ENCODE peak calls at places on chromosomes 12 and 14, in six cellular contexts. One of them, this sample, is unnamed.

GRCh38 chr14:72926292-72927028 is at the start of gene DCAF4:
- DNase-seq in epithelial cell of esophagus: peak
- DNase-seq in activated CD4-positive, alpha-beta T cell treated with anti-CD3 and anti-CD28 coated beads, Interleukin-2, amount 50 U/mL, for 1 hour: peak
- DNase-seq in cardiac muscle cell: peak
- DNase-seq in activated T-helper 9 cell treated with anti-CD3 and anti-CD28 coated beads, Interleukin-2, amount 50 U/mL, for 16 hours: peak
- DNase-seq in GDM1: peak
- DNase-seq in this sample: peak

GRCh38 chr12:66159088-66159487 is 10.7 kb downstream of the TMBIM4 start:
- DNase-seq in GDM1: no peak
- DNase-seq in activated T-helper 9 cell treated with anti-CD3 and anti-CD28 coated beads, Interleukin-2, amount 50 U/mL, for 16 hours: no peak
- DNase-seq in epithelial cell of esophagus: no peak
- DNase-seq in cardiac muscle cell: no peak
- DNase-seq in activated CD4-positive, alpha-beta T cell treated with anti-CD3 and anti-CD28 coated beads, Interleukin-2, amount 50 U/mL, for 1 hour: no peak
- DNase-seq in this sample: no peak

GRCh38 chr12:132069336-132069985 is 74.7 kb downstream of the DDX51 start:
- DNase-seq in activated CD4-positive, alpha-beta T cell treated with anti-CD3 and anti-CD28 coated beads, Interleukin-2, amount 50 U/mL, for 1 hour: no peak
- DNase-seq in epithelial cell of esophagus: no peak
- DNase-seq in cardiac muscle cell: no peak
- DNase-seq in activated T-helper 9 cell treated with anti-CD3 and anti-CD28 coated beads, Interleukin-2, amount 50 U/mL, for 16 hours: no peak
- DNase-seq in GDM1: no peak
- DNase-seq in this sample: no peak

GRCh38 chr12:93139028-93139665 is 210.1 kb upstream of the EEA1 start:
- DNase-seq in activated T-helper 9 cell treated with anti-CD3 and anti-CD28 coated beads, Interleukin-2, amount 50 U/mL, for 16 hours: no peak
- DNase-seq in GDM1: no peak
- DNase-seq in epithelial cell of esophagus: no peak
- DNase-seq in cardiac muscle cell: no peak
- DNase-seq in activated CD4-positive, alpha-beta T cell treated with anti-CD3 and anti-CD28 coated beads, Interleukin-2, amount 50 U/mL, for 1 hour: no peak
- DNase-seq in this sample: no peak

GRCh38 chr12:10189653-10190052 is 10.8 kb downstream of the TMEM52B start:
- DNase-seq in cardiac muscle cell: peak
- DNase-seq in activated T-helper 9 cell treated with anti-CD3 and anti-CD28 coated beads, Interleukin-2, amount 50 U/mL, for 16 hours: no peak
- DNase-seq in activated CD4-positive, alpha-beta T cell treated with anti-CD3 and anti-CD28 coated beads, Interleukin-2, amount 50 U/mL, for 1 hour: no peak
- DNase-seq in epithelial cell of esophagus: peak
- DNase-seq in GDM1: no peak
- DNase-seq in this sample: no peak

GRCh38 chr12:49823350-49823749 is 4.9 kb downstream of the NCKAP5L start:
- DNase-seq in activated T-helper 9 cell treated with anti-CD3 and anti-CD28 coated beads, Interleukin-2, amount 50 U/mL, for 16 hours: no peak
- DNase-seq in activated CD4-positive, alpha-beta T cell treated with anti-CD3 and anti-CD28 coated beads, Interleukin-2, amount 50 U/mL, for 1 hour: no peak
- DNase-seq in GDM1: no peak
- DNase-seq in cardiac muscle cell: no peak
- DNase-seq in epithelial cell of esophagus: no peak
- DNase-seq in this sample: no peak

GRCh38 chr12:93626160-93626559 is 51.0 kb upstream of the CRADD start:
- DNase-seq in activated CD4-positive, alpha-beta T cell treated with anti-CD3 and anti-CD28 coated beads, Interleukin-2, amount 50 U/mL, for 1 hour: no peak
- DNase-seq in cardiac muscle cell: no peak
- DNase-seq in activated T-helper 9 cell treated with anti-CD3 and anti-CD28 coated beads, Interleukin-2, amount 50 U/mL, for 16 hours: no peak
- DNase-seq in GDM1: no peak
- DNase-seq in epithelial cell of esophagus: peak
- DNase-seq in this sample: no peak

GRCh38 chr12:131142891-131143637 is 189.4 kb downstream of the ADGRD1 start:
- DNase-seq in GDM1: peak
- DNase-seq in epithelial cell of esophagus: no peak
- DNase-seq in activated CD4-positive, alpha-beta T cell treated with anti-CD3 and anti-CD28 coated beads, Interleukin-2, amount 50 U/mL, for 1 hour: no peak
- DNase-seq in activated T-helper 9 cell treated with anti-CD3 and anti-CD28 coated beads, Interleukin-2, amount 50 U/mL, for 16 hours: no peak
- DNase-seq in cardiac muscle cell: no peak
- DNase-seq in this sample: no peak

GRCh38 chr12:22287776-22288621 is 46.5 kb downstream of the ST8SIA1 start:
- DNase-seq in activated T-helper 9 cell treated with anti-CD3 and anti-CD28 coated beads, Interleukin-2, amount 50 U/mL, for 16 hours: peak
- DNase-seq in cardiac muscle cell: peak
- DNase-seq in epithelial cell of esophagus: peak
- DNase-seq in activated CD4-positive, alpha-beta T cell treated with anti-CD3 and anti-CD28 coated beads, Interleukin-2, amount 50 U/mL, for 1 hour: no peak
- DNase-seq in GDM1: no peak
- DNase-seq in this sample: no peak

GRCh38 chr14:34251662-34252061 is 210.4 kb downstream of the SPTSSA start:
- DNase-seq in cardiac muscle cell: no peak
- DNase-seq in activated CD4-positive, alpha-beta T cell treated with anti-CD3 and anti-CD28 coated beads, Interleukin-2, amount 50 U/mL, for 1 hour: no peak
- DNase-seq in GDM1: no peak
- DNase-seq in activated T-helper 9 cell treated with anti-CD3 and anti-CD28 coated beads, Interleukin-2, amount 50 U/mL, for 16 hours: no peak
- DNase-seq in epithelial cell of esophagus: no peak
- DNase-seq in this sample: no peak

GRCh38 chr14:95394981-95395737 is 75.5 kb upstream of the CLMN start:
- DNase-seq in activated T-helper 9 cell treated with anti-CD3 and anti-CD28 coated beads, Interleukin-2, amount 50 U/mL, for 16 hours: no peak
- DNase-seq in cardiac muscle cell: no peak
- DNase-seq in epithelial cell of esophagus: peak
- DNase-seq in activated CD4-positive, alpha-beta T cell treated with anti-CD3 and anti-CD28 coated beads, Interleukin-2, amount 50 U/mL, for 1 hour: no peak
- DNase-seq in GDM1: no peak
- DNase-seq in this sample: no peak

GRCh38 chr12:43965899-43966298 is 130.0 kb downstream of the TMEM117 start:
- DNase-seq in activated T-helper 9 cell treated with anti-CD3 and anti-CD28 coated beads, Interleukin-2, amount 50 U/mL, for 16 hours: no peak
- DNase-seq in activated CD4-positive, alpha-beta T cell treated with anti-CD3 and anti-CD28 coated beads, Interleukin-2, amount 50 U/mL, for 1 hour: no peak
- DNase-seq in cardiac muscle cell: no peak
- DNase-seq in GDM1: no peak
- DNase-seq in epithelial cell of esophagus: no peak
- DNase-seq in this sample: no peak

GRCh38 chr12:104535383-104535782 is 78.6 kb downstream of the CHST11 start:
- DNase-seq in activated CD4-positive, alpha-beta T cell treated with anti-CD3 and anti-CD28 coated beads, Interleukin-2, amount 50 U/mL, for 1 hour: no peak
- DNase-seq in GDM1: no peak
- DNase-seq in activated T-helper 9 cell treated with anti-CD3 and anti-CD28 coated beads, Interleukin-2, amount 50 U/mL, for 16 hours: no peak
- DNase-seq in epithelial cell of esophagus: no peak
- DNase-seq in cardiac muscle cell: no peak
- DNase-seq in this sample: no peak

GRCh38 chr14:61812347-61813100 is 50.3 kb downstream of the SNAPC1 start:
- DNase-seq in activated CD4-positive, alpha-beta T cell treated with anti-CD3 and anti-CD28 coated beads, Interleukin-2, amount 50 U/mL, for 1 hour: no peak
- DNase-seq in cardiac muscle cell: peak
- DNase-seq in activated T-helper 9 cell treated with anti-CD3 and anti-CD28 coated beads, Interleukin-2, amount 50 U/mL, for 16 hours: no peak
- DNase-seq in epithelial cell of esophagus: peak
- DNase-seq in GDM1: no peak
- DNase-seq in this sample: peak

GRCh38 chr14:104639889-104640548 is 35.4 kb upstream of the TMEM179 start:
- DNase-seq in GDM1: peak
- DNase-seq in cardiac muscle cell: peak
- DNase-seq in activated CD4-positive, alpha-beta T cell treated with anti-CD3 and anti-CD28 coated beads, Interleukin-2, amount 50 U/mL, for 1 hour: peak
- DNase-seq in activated T-helper 9 cell treated with anti-CD3 and anti-CD28 coated beads, Interleukin-2, amount 50 U/mL, for 16 hours: peak
- DNase-seq in epithelial cell of esophagus: peak
- DNase-seq in this sample: peak

GRCh38 chr12:105418821-105419291 is 88.4 kb downstream of the C12orf75 start:
- DNase-seq in cardiac muscle cell: no peak
- DNase-seq in GDM1: no peak
- DNase-seq in epithelial cell of esophagus: no peak
- DNase-seq in activated CD4-positive, alpha-beta T cell treated with anti-CD3 and anti-CD28 coated beads, Interleukin-2, amount 50 U/mL, for 1 hour: no peak
- DNase-seq in activated T-helper 9 cell treated with anti-CD3 and anti-CD28 coated beads, Interleukin-2, amount 50 U/mL, for 16 hours: no peak
- DNase-seq in this sample: no peak

GRCh38 chr14:99511421-99512109 is 30.4 kb downstream of the CCNK start:
- DNase-seq in activated T-helper 9 cell treated with anti-CD3 and anti-CD28 coated beads, Interleukin-2, amount 50 U/mL, for 16 hours: no peak
- DNase-seq in activated CD4-positive, alpha-beta T cell treated with anti-CD3 and anti-CD28 coated beads, Interleukin-2, amount 50 U/mL, for 1 hour: no peak
- DNase-seq in epithelial cell of esophagus: no peak
- DNase-seq in cardiac muscle cell: no peak
- DNase-seq in GDM1: no peak
- DNase-seq in this sample: no peak

GRCh38 chr14:21915814-21916213 is 242.2 kb upstream of the OR4E1 start:
- DNase-seq in cardiac muscle cell: peak
- DNase-seq in epithelial cell of esophagus: peak
- DNase-seq in activated CD4-positive, alpha-beta T cell treated with anti-CD3 and anti-CD28 coated beads, Interleukin-2, amount 50 U/mL, for 1 hour: no peak
- DNase-seq in activated T-helper 9 cell treated with anti-CD3 and anti-CD28 coated beads, Interleukin-2, amount 50 U/mL, for 16 hours: no peak
- DNase-seq in GDM1: no peak
- DNase-seq in this sample: no peak

GRCh38 chr12:93766802-93767523 is 89.8 kb downstream of the CRADD start:
- DNase-seq in activated CD4-positive, alpha-beta T cell treated with anti-CD3 and anti-CD28 coated beads, Interleukin-2, amount 50 U/mL, for 1 hour: peak
- DNase-seq in GDM1: no peak
- DNase-seq in activated T-helper 9 cell treated with anti-CD3 and anti-CD28 coated beads, Interleukin-2, amount 50 U/mL, for 16 hours: no peak
- DNase-seq in cardiac muscle cell: peak
- DNase-seq in epithelial cell of esophagus: peak
- DNase-seq in this sample: no peak

GRCh38 chr12:49936895-49937294 is 13.6 kb upstream of the AQP2 start:
- DNase-seq in activated CD4-positive, alpha-beta T cell treated with anti-CD3 and anti-CD28 coated beads, Interleukin-2, amount 50 U/mL, for 1 hour: no peak
- DNase-seq in cardiac muscle cell: peak
- DNase-seq in GDM1: no peak
- DNase-seq in epithelial cell of esophagus: peak
- DNase-seq in activated T-helper 9 cell treated with anti-CD3 and anti-CD28 coated beads, Interleukin-2, amount 50 U/mL, for 16 hours: no peak
- DNase-seq in this sample: no peak

GRCh38 chr14:103500148-103500990 is 22.3 kb downstream of the CKB start:
- DNase-seq in GDM1: peak
- DNase-seq in cardiac muscle cell: peak
- DNase-seq in activated T-helper 9 cell treated with anti-CD3 and anti-CD28 coated beads, Interleukin-2, amount 50 U/mL, for 16 hours: peak
- DNase-seq in epithelial cell of esophagus: peak
- DNase-seq in activated CD4-positive, alpha-beta T cell treated with anti-CD3 and anti-CD28 coated beads, Interleukin-2, amount 50 U/mL, for 1 hour: peak
- DNase-seq in this sample: peak

GRCh38 chr14:34081576-34082136 is 130.8 kb upstream of the EGLN3 start:
- DNase-seq in cardiac muscle cell: peak
- DNase-seq in activated T-helper 9 cell treated with anti-CD3 and anti-CD28 coated beads, Interleukin-2, amount 50 U/mL, for 16 hours: no peak
- DNase-seq in GDM1: no peak
- DNase-seq in epithelial cell of esophagus: peak
- DNase-seq in activated CD4-positive, alpha-beta T cell treated with anti-CD3 and anti-CD28 coated beads, Interleukin-2, amount 50 U/mL, for 1 hour: no peak
- DNase-seq in this sample: no peak

GRCh38 chr12:19044430-19044829 is 85.1 kb upstream of the PLEKHA5 start:
- DNase-seq in epithelial cell of esophagus: no peak
- DNase-seq in activated T-helper 9 cell treated with anti-CD3 and anti-CD28 coated beads, Interleukin-2, amount 50 U/mL, for 16 hours: no peak
- DNase-seq in cardiac muscle cell: no peak
- DNase-seq in GDM1: no peak
- DNase-seq in activated CD4-positive, alpha-beta T cell treated with anti-CD3 and anti-CD28 coated beads, Interleukin-2, amount 50 U/mL, for 1 hour: no peak
- DNase-seq in this sample: no peak

GRCh38 chr12:44500423-44500822 is 375.7 kb downstream of the NELL2 start:
- DNase-seq in activated T-helper 9 cell treated with anti-CD3 and anti-CD28 coated beads, Interleukin-2, amount 50 U/mL, for 16 hours: no peak
- DNase-seq in activated CD4-positive, alpha-beta T cell treated with anti-CD3 and anti-CD28 coated beads, Interleukin-2, amount 50 U/mL, for 1 hour: no peak
- DNase-seq in cardiac muscle cell: no peak
- DNase-seq in GDM1: no peak
- DNase-seq in epithelial cell of esophagus: no peak
- DNase-seq in this sample: no peak

GRCh38 chr12:32583535-32583934 is 95.6 kb upstream of the DNM1L start:
- DNase-seq in cardiac muscle cell: peak
- DNase-seq in activated T-helper 9 cell treated with anti-CD3 and anti-CD28 coated beads, Interleukin-2, amount 50 U/mL, for 16 hours: no peak
- DNase-seq in GDM1: no peak
- DNase-seq in activated CD4-positive, alpha-beta T cell treated with anti-CD3 and anti-CD28 coated beads, Interleukin-2, amount 50 U/mL, for 1 hour: no peak
- DNase-seq in epithelial cell of esophagus: no peak
- DNase-seq in this sample: no peak

GRCh38 chr12:66409195-66409871 is 107.0 kb downstream of the HELB start:
- DNase-seq in activated T-helper 9 cell treated with anti-CD3 and anti-CD28 coated beads, Interleukin-2, amount 50 U/mL, for 16 hours: no peak
- DNase-seq in cardiac muscle cell: peak
- DNase-seq in activated CD4-positive, alpha-beta T cell treated with anti-CD3 and anti-CD28 coated beads, Interleukin-2, amount 50 U/mL, for 1 hour: peak
- DNase-seq in epithelial cell of esophagus: peak
- DNase-seq in GDM1: peak
- DNase-seq in this sample: no peak

GRCh38 chr12:63095369-63095967 is 55.5 kb downstream of the AVPR1A start:
- DNase-seq in GDM1: no peak
- DNase-seq in activated CD4-positive, alpha-beta T cell treated with anti-CD3 and anti-CD28 coated beads, Interleukin-2, amount 50 U/mL, for 1 hour: no peak
- DNase-seq in activated T-helper 9 cell treated with anti-CD3 and anti-CD28 coated beads, Interleukin-2, amount 50 U/mL, for 16 hours: no peak
- DNase-seq in cardiac muscle cell: no peak
- DNase-seq in epithelial cell of esophagus: no peak
- DNase-seq in this sample: no peak

GRCh38 chr12:115623764-115624334 is 653.6 kb downstream of the MED13L start:
- DNase-seq in epithelial cell of esophagus: no peak
- DNase-seq in cardiac muscle cell: peak
- DNase-seq in activated T-helper 9 cell treated with anti-CD3 and anti-CD28 coated beads, Interleukin-2, amount 50 U/mL, for 16 hours: no peak
- DNase-seq in GDM1: no peak
- DNase-seq in activated CD4-positive, alpha-beta T cell treated with anti-CD3 and anti-CD28 coated beads, Interleukin-2, amount 50 U/mL, for 1 hour: no peak
- DNase-seq in this sample: no peak